ENCODE peak calls at places on chromosomes 2 and 18, in nine cellular contexts. Q is cerebellum, B is NCI-H2081, D is kidney, M is AG08395, S is neural progenitor cell, A is smooth muscle cell of the brain vasculature, N is activated T-cell treated with anti-CD3 and anti-CD28 coated beads for 1 hour, P is GOT3. C is an unnamed sample.

GRCh38 chr2:200048421-200048820 is 93.0 kb downstream of the MAIP1 start:
- DNase-seq in Q (no peak), B (no peak), D (no peak), M (no peak), S (no peak), A (no peak), N (no peak), P (no peak), C (no peak)

GRCh38 chr18:5961097-5961827 is 65.9 kb upstream of the TMEM200C start:
- DNase-seq in Q (no peak), B (peak), D (no peak), M (no peak), S (no peak), A (no peak), N (no peak), P (no peak), C (no peak)

GRCh38 chr18:44599409-44599808 is 81.3 kb upstream of the SETBP1 start:
- DNase-seq in Q (peak), B (no peak), D (no peak), M (peak), S (no peak), A (peak), N (no peak), P (peak), C (peak)

GRCh38 chr2:127048969-127049897 is 57.7 kb downstream of the BIN1 start:
- DNase-seq in Q (no peak), B (no peak), D (peak), M (no peak), S (no peak), A (no peak), N (no peak), P (no peak), C (no peak)

GRCh38 chr2:25912851-25913695 is 34.8 kb upstream of the ASXL2 start:
- DNase-seq in Q (no peak), B (no peak), D (peak), M (peak), S (peak), A (no peak), N (no peak), P (no peak), C (no peak)

GRCh38 chr2:160418853-160419252 is 74.8 kb downstream of the RBMS1 start:
- DNase-seq in Q (no peak), B (no peak), D (no peak), M (no peak), S (no peak), A (no peak), N (no peak), P (no peak), C (no peak)

GRCh38 chr2:102418421-102418961 is 4.5 kb upstream of the IL18RAP start:
- DNase-seq in Q (no peak), B (no peak), D (no peak), M (no peak), S (no peak), A (no peak), N (no peak), P (no peak), C (no peak)

GRCh38 chr2:232028631-232029030 is 67.1 kb downstream of the DIS3L2 start:
- DNase-seq in Q (no peak), B (no peak), D (no peak), M (peak), S (no peak), A (no peak), N (no peak), P (no peak), C (no peak)

GRCh38 chr2:233399306-233400225 is 45.3 kb downstream of the DGKD start:
- DNase-seq in Q (no peak), B (peak), D (no peak), M (no peak), S (peak), A (no peak), N (no peak), P (no peak), C (no peak)

GRCh38 chr2:30903326-30903725 is 96.1 kb upstream of the CAPN13 start:
- DNase-seq in Q (no peak), B (no peak), D (no peak), M (no peak), S (no peak), A (no peak), N (no peak), P (no peak), C (no peak)

GRCh38 chr2:73018188-73018825 is 53.2 kb downstream of the SFXN5 start:
- DNase-seq in Q (no peak), B (no peak), D (no peak), M (no peak), S (no peak), A (no peak), N (no peak), P (no peak), C (no peak)

GRCh38 chr2:107602801-107603200 is 223.9 kb upstream of the RGPD4 start:
- DNase-seq in Q (no peak), B (no peak), D (no peak), M (no peak), S (no peak), A (no peak), N (no peak), P (no peak), C (no peak)

GRCh38 chr2:10985260-10985659 is 73.5 kb downstream of the KCNF1 start:
- DNase-seq in Q (no peak), B (no peak), D (no peak), M (no peak), S (no peak), A (no peak), N (no peak), P (no peak), C (no peak)